ENCODE peak calls at places on chromosomes 13 and 19, in four cellular contexts. One of them, this sample, is unnamed.

GRCh38 chr19:7550987-7551761 is 15.7 kb downstream of the PNPLA6 start:
- DNase-seq in ovary: peak
- DNase-seq in A549: peak
- DNase-seq in transverse colon: peak
- DNase-seq in this sample: no peak

GRCh38 chr13:46648166-46648607 is 95.2 kb downstream of the LRCH1 start:
- DNase-seq in transverse colon: peak
- DNase-seq in A549: peak
- DNase-seq in ovary: no peak
- DNase-seq in this sample: no peak

GRCh38 chr19:48292798-48293197 is 22.9 kb downstream of the ZNF114 start:
- DNase-seq in A549: peak
- DNase-seq in transverse colon: no peak
- DNase-seq in ovary: no peak
- DNase-seq in this sample: no peak

GRCh38 chr19:9075064-9075964 is 11.5 kb upstream of the OR1M1 start:
- DNase-seq in ovary: peak
- DNase-seq in A549: peak
- DNase-seq in transverse colon: peak
- DNase-seq in this sample: peak

GRCh38 chr13:33363328-33363727 is 77.8 kb upstream of the STARD13 start:
- DNase-seq in transverse colon: no peak
- DNase-seq in ovary: no peak
- DNase-seq in A549: no peak
- DNase-seq in this sample: peak

GRCh38 chr13:106922384-106922783 is 354.4 kb upstream of the ARGLU1 start:
- DNase-seq in ovary: no peak
- DNase-seq in transverse colon: no peak
- DNase-seq in A549: no peak
- DNase-seq in this sample: no peak

GRCh38 chr19:888615-889385 is 4.2 kb downstream of the MED16 start:
- DNase-seq in transverse colon: no peak
- DNase-seq in ovary: no peak
- DNase-seq in A549: no peak
- DNase-seq in this sample: no peak

GRCh38 chr19:35911790-35912189 is 3.7 kb upstream of the TYROBP start:
- DNase-seq in ovary: no peak
- DNase-seq in transverse colon: no peak
- DNase-seq in A549: peak
- DNase-seq in this sample: no peak

GRCh38 chr13:76894401-76895110 is 8.4 kb upstream of the KCTD12 start:
- DNase-seq in ovary: no peak
- DNase-seq in A549: no peak
- DNase-seq in transverse colon: no peak
- DNase-seq in this sample: no peak

GRCh38 chr19:8377598-8377997 is 12.6 kb upstream of the RAB11B start:
- DNase-seq in A549: no peak
- DNase-seq in ovary: no peak
- DNase-seq in transverse colon: no peak
- DNase-seq in this sample: no peak

GRCh38 chr13:77056886-77057285 is 29.9 kb upstream of the FBXL3 start:
- DNase-seq in ovary: no peak
- DNase-seq in A549: no peak
- DNase-seq in transverse colon: no peak
- DNase-seq in this sample: no peak

GRCh38 chr19:3682741-3683404 is 17.4 kb downstream of the PIP5K1C start:
- DNase-seq in ovary: peak
- DNase-seq in transverse colon: no peak
- DNase-seq in A549: no peak
- DNase-seq in this sample: no peak

GRCh38 chr19:32318884-32319520 is 26.4 kb upstream of the ZNF507 start:
- DNase-seq in ovary: no peak
- DNase-seq in A549: peak
- DNase-seq in transverse colon: no peak
- DNase-seq in this sample: no peak

GRCh38 chr19:7605490-7606222 is 10.0 kb downstream of the CAMSAP3 start:
- DNase-seq in transverse colon: no peak
- DNase-seq in A549: peak
- DNase-seq in ovary: no peak
- DNase-seq in this sample: no peak

GRCh38 chr13:47454986-47455385 is 546.1 kb downstream of the SUCLA2 start:
- DNase-seq in transverse colon: no peak
- DNase-seq in A549: no peak
- DNase-seq in ovary: no peak
- DNase-seq in this sample: no peak

GRCh38 chr13:111879719-111880118 is 187.2 kb upstream of the SOX1 start:
- DNase-seq in transverse colon: no peak
- DNase-seq in ovary: no peak
- DNase-seq in A549: no peak
- DNase-seq in this sample: no peak

GRCh38 chr13:108947551-108948030 is 318.2 kb downstream of the MYO16 start:
- DNase-seq in ovary: no peak
- DNase-seq in A549: no peak
- DNase-seq in transverse colon: no peak
- DNase-seq in this sample: peak

GRCh38 chr13:79392882-79393563 is 13.0 kb downstream of the RBM26 start:
- DNase-seq in transverse colon: no peak
- DNase-seq in A549: no peak
- DNase-seq in ovary: no peak
- DNase-seq in this sample: no peak

GRCh38 chr13:94886191-94886590 is 173.8 kb upstream of the SOX21 start:
- DNase-seq in A549: no peak
- DNase-seq in transverse colon: no peak
- DNase-seq in ovary: no peak
- DNase-seq in this sample: no peak

GRCh38 chr13:113298001-113298945 is 1.2 kb downstream of the LAMP1 start:
- DNase-seq in ovary: no peak
- DNase-seq in A549: no peak
- DNase-seq in transverse colon: no peak
- DNase-seq in this sample: no peak

GRCh38 chr13:49185264-49185663 is 34.9 kb upstream of the MLNR start:
- DNase-seq in ovary: no peak
- DNase-seq in transverse colon: no peak
- DNase-seq in A549: peak
- DNase-seq in this sample: no peak

GRCh38 chr13:114097893-114098688 is 34.3 kb downstream of the RASA3 start:
- DNase-seq in A549: no peak
- DNase-seq in transverse colon: peak
- DNase-seq in ovary: peak
- DNase-seq in this sample: peak

GRCh38 chr19:2888739-2889224 is 11.9 kb upstream of the ZNF57 start:
- DNase-seq in A549: no peak
- DNase-seq in transverse colon: peak
- DNase-seq in ovary: no peak
- DNase-seq in this sample: no peak

GRCh38 chr13:41960195-41960699 is 662 bp downstream of the VWA8 start:
- DNase-seq in transverse colon: peak
- DNase-seq in A549: no peak
- DNase-seq in ovary: no peak
- DNase-seq in this sample: no peak

GRCh38 chr13:47858678-47859050 is 142.4 kb downstream of the SUCLA2 start:
- DNase-seq in transverse colon: no peak
- DNase-seq in ovary: no peak
- DNase-seq in A549: no peak
- DNase-seq in this sample: no peak

GRCh38 chr13:107563099-107563925 is 652.0 kb downstream of the LIG4 start:
- DNase-seq in A549: no peak
- DNase-seq in ovary: no peak
- DNase-seq in transverse colon: no peak
- DNase-seq in this sample: no peak

GRCh38 chr19:51135004-51135403 is 7.1 kb upstream of the SIGLEC7 start:
- DNase-seq in A549: no peak
- DNase-seq in ovary: no peak
- DNase-seq in transverse colon: no peak
- DNase-seq in this sample: no peak

GRCh38 chr13:99948411-99948810 is 23.2 kb downstream of the ZIC5 start:
- DNase-seq in transverse colon: no peak
- DNase-seq in ovary: no peak
- DNase-seq in A549: no peak
- DNase-seq in this sample: no peak

GRCh38 chr13:98252931-98253470 is 75.9 kb upstream of the RNF113B start:
- DNase-seq in transverse colon: no peak
- DNase-seq in ovary: no peak
- DNase-seq in A549: no peak
- DNase-seq in this sample: peak

GRCh38 chr13:48500652-48501197 is 32.2 kb downstream of the RCBTB2 start:
- DNase-seq in A549: peak
- DNase-seq in transverse colon: no peak
- DNase-seq in ovary: no peak
- DNase-seq in this sample: no peak

GRCh38 chr13:23856008-23856750 is 33.0 kb downstream of the MIPEP start:
- DNase-seq in ovary: no peak
- DNase-seq in A549: no peak
- DNase-seq in transverse colon: no peak
- DNase-seq in this sample: no peak

GRCh38 chr19:30719991-30720329 is 347.8 kb downstream of the ZNF536 start:
- DNase-seq in ovary: peak
- DNase-seq in A549: no peak
- DNase-seq in transverse colon: no peak
- DNase-seq in this sample: peak

GRCh38 chr19:36140289-36141038 is 598 bp downstream of the CAPNS1 start:
- DNase-seq in transverse colon: peak
- DNase-seq in ovary: peak
- DNase-seq in A549: peak
- DNase-seq in this sample: no peak

GRCh38 chr13:88651531-88651930 is 980.4 kb downstream of the SLITRK5 start:
- DNase-seq in transverse colon: no peak
- DNase-seq in A549: no peak
- DNase-seq in ovary: no peak
- DNase-seq in this sample: no peak

GRCh38 chr13:85436029-85436428 is 363.2 kb downstream of the SLITRK6 start:
- DNase-seq in ovary: no peak
- DNase-seq in transverse colon: no peak
- DNase-seq in A549: no peak
- DNase-seq in this sample: no peak

GRCh38 chr19:52603558-52604207 is 33.6 kb downstream of the ZNF701 start:
- DNase-seq in A549: no peak
- DNase-seq in ovary: no peak
- DNase-seq in transverse colon: no peak
- DNase-seq in this sample: no peak

GRCh38 chr13:24632382-24633121 is 47.7 kb upstream of the ATP12A start:
- DNase-seq in A549: no peak
- DNase-seq in ovary: no peak
- DNase-seq in transverse colon: no peak
- DNase-seq in this sample: no peak

GRCh38 chr13:43665388-43665787 is 121.4 kb downstream of the ENOX1 start:
- DNase-seq in transverse colon: no peak
- DNase-seq in A549: no peak
- DNase-seq in ovary: no peak
- DNase-seq in this sample: no peak

GRCh38 chr19:39299832-39300231 is 3.6 kb downstream of the IFNL1 start:
- DNase-seq in transverse colon: no peak
- DNase-seq in A549: no peak
- DNase-seq in ovary: no peak
- DNase-seq in this sample: no peak

GRCh38 chr13:109924376-109924775 is 138.0 kb upstream of the IRS2 start:
- DNase-seq in A549: no peak
- DNase-seq in ovary: no peak
- DNase-seq in transverse colon: no peak
- DNase-seq in this sample: no peak

DNA sequence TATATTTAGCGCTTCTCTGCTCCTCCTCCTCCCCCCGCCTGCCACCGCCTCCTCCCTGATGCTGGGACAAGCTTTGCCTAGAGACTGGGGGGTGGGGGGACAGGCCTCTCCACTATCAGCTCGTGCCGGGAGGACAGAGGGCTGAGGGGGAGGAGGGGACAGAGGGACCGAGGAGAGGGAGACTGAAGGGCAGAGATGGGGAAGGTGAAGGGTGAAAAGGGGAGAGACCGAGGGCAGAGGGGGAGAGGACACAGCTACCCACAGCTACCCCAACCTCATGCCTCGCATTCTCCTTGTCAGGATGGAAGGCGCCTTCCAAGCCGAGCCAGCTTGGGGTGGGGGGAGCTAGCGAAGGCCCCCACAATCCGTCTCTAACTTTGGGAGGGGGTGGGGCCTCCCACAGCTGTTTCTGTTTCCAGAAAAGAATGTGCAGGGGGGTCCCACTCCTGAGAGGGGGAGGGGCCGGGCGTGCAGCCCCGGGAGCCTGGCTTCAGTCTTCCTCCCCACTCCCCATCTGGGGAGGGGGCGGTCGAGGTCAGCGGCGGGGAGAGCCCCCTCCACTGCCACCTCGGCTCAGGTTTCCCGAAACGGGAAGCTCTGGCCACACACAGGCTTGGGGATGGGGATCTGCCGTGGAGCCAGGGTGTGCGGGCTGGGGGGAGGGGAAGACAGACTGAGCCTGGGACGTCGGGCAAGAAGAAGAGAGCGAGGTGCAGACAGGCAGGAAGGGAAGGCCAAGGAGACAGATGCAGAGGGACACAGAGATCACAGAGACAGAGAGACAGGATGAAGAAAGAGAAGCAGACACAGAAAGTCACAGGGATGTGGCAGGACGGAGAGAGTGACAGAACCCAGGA is 1.6 kb downstream of the DACT3 start:
- DNase-seq in A549: peak
- DNase-seq in transverse colon: peak
- DNase-seq in ovary: peak
- DNase-seq in this sample: no peak
- TF ChIP-seq EP300 in A549: no peak
- TF ChIP-seq EP300 in transverse colon: no peak
- TF ChIP-seq EP300 in ovary: no peak
- TF ChIP-seq EP300 in this sample: no peak

GRCh38 chr19:57362997-57363705 is at the start of the genes TRAPPC2B and ZNF547:
- DNase-seq in ovary: peak
- DNase-seq in A549: peak
- DNase-seq in transverse colon: peak
- DNase-seq in this sample: peak
- TF ChIP-seq EP300 in ovary: peak
- TF ChIP-seq EP300 in A549: no peak
- TF ChIP-seq EP300 in transverse colon: peak
- TF ChIP-seq EP300 in this sample: peak

GRCh38 chr19:12722566-12723382 is 958 bp downstream of the TNPO2 start:
- DNase-seq in transverse colon: peak
- DNase-seq in A549: peak
- DNase-seq in ovary: peak
- DNase-seq in this sample: peak
- TF ChIP-seq EP300 in transverse colon: no peak
- TF ChIP-seq EP300 in A549: no peak
- TF ChIP-seq EP300 in ovary: no peak
- TF ChIP-seq EP300 in this sample: peak

GRCh38 chr13:27251166-27252088 is at the start of gene RPL21:
- DNase-seq in ovary: peak
- DNase-seq in A549: peak
- DNase-seq in transverse colon: peak
- DNase-seq in this sample: peak
- TF ChIP-seq EP300 in ovary: peak
- TF ChIP-seq EP300 in A549: no peak
- TF ChIP-seq EP300 in transverse colon: peak
- TF ChIP-seq EP300 in this sample: peak